ENCODE peak calls at places on chromosomes 16 and 17, in four cellular contexts. Z is AG04449, W is mucosa of descending colon, R is K562. Y is an unnamed sample.

GRCh38 chr17:49572806-49573420 is 2.8 kb upstream of the NXPH3 start:
- DNase-seq in Z (no peak), W (no peak), R (no peak), Y (no peak)

GRCh38 chr17:1030684-1031557 is 34.0 kb downstream of the TIMM22 start:
- DNase-seq in Z (no peak), W (no peak), R (no peak), Y (no peak)

GRCh38 chr16:30964540-30965226 is 7.1 kb downstream of the SETD1A start:
- DNase-seq in Z (no peak), W (no peak), R (no peak), Y (no peak)

GRCh38 chr16:85878875-85879274 is 20.1 kb upstream of the IRF8 start:
- DNase-seq in Z (peak; percentile 38), W (no peak), R (no peak), Y (peak; percentile 4)

GRCh38 chr16:52469775-52470174 is 77.2 kb downstream of the TOX3 start:
- DNase-seq in Z (no peak), W (no peak), R (no peak), Y (peak; percentile 75)

GRCh38 chr17:50787106-50787505 is 19.8 kb upstream of the ANKRD40CL start:
- DNase-seq in Z (no peak), W (no peak), R (no peak), Y (no peak)

GRCh38 chr17:604719-605118 is 109.9 kb downstream of the VPS53 start:
- DNase-seq in Z (no peak), W (no peak), R (no peak), Y (no peak)

GRCh38 chr17:60926466-60927183 is 249.0 kb downstream of the BCAS3 start:
- DNase-seq in Z (no peak), W (no peak), R (no peak), Y (no peak)

GRCh38 chr17:1635675-1636465 is 7.2 kb upstream of the SLC43A2 start:
- DNase-seq in Z (no peak), W (no peak), R (no peak), Y (no peak)

GRCh38 chr16:89733322-89733721 is 12.0 kb downstream of the ZNF276 start:
- DNase-seq in Z (no peak), W (no peak), R (no peak), Y (no peak)

GRCh38 chr16:56877783-56878182 is 12.8 kb downstream of the SLC12A3 start:
- DNase-seq in Z (no peak), W (no peak), R (no peak), Y (no peak)

GRCh38 chr16:27067138-27067537 is 411 bp downstream of the C16orf82 start:
- DNase-seq in Z (no peak), W (no peak), R (no peak), Y (no peak)

GRCh38 chr17:50199651-50200446 is 1.6 kb downstream of the COL1A1 start:
- DNase-seq in Z (no peak), W (peak; percentile 83), R (peak; percentile 94), Y (peak; percentile 85)

GRCh38 chr16:57799619-57800212 is 2.6 kb downstream of the KIFC3 start:
- DNase-seq in Z (no peak), W (no peak), R (no peak), Y (no peak)

GRCh38 chr17:78224226-78225087 is 7.0 kb upstream of the TMEM235 start:
- DNase-seq in Z (no peak), W (no peak), R (no peak), Y (no peak)

GRCh38 chr17:74159226-74159840 is 44.1 kb upstream of the RPL38 start:
- DNase-seq in Z (no peak), W (no peak), R (no peak), Y (no peak)

GRCh38 chr17:17700251-17700969 is 19.2 kb downstream of the RAI1 start:
- DNase-seq in Z (no peak), W (no peak), R (no peak), Y (no peak)

GRCh38 chr17:83192161-83192788 is 112.9 kb downstream of the METRNL start:
- DNase-seq in Z (no peak), W (no peak), R (no peak), Y (no peak)

GRCh38 chr16:76157629-76158028 is 119.6 kb upstream of the CNTNAP4 start:
- DNase-seq in Z (no peak), W (no peak), R (no peak), Y (no peak)

GRCh38 chr16:86945166-86945900 is 367.0 kb downstream of the FOXL1 start:
- DNase-seq in Z (no peak), W (no peak), R (no peak), Y (no peak)

GRCh38 chr17:17523001-17523713 is 27.0 kb upstream of the RASD1 start:
- DNase-seq in Z (no peak), W (no peak), R (no peak), Y (no peak)

DNA sequence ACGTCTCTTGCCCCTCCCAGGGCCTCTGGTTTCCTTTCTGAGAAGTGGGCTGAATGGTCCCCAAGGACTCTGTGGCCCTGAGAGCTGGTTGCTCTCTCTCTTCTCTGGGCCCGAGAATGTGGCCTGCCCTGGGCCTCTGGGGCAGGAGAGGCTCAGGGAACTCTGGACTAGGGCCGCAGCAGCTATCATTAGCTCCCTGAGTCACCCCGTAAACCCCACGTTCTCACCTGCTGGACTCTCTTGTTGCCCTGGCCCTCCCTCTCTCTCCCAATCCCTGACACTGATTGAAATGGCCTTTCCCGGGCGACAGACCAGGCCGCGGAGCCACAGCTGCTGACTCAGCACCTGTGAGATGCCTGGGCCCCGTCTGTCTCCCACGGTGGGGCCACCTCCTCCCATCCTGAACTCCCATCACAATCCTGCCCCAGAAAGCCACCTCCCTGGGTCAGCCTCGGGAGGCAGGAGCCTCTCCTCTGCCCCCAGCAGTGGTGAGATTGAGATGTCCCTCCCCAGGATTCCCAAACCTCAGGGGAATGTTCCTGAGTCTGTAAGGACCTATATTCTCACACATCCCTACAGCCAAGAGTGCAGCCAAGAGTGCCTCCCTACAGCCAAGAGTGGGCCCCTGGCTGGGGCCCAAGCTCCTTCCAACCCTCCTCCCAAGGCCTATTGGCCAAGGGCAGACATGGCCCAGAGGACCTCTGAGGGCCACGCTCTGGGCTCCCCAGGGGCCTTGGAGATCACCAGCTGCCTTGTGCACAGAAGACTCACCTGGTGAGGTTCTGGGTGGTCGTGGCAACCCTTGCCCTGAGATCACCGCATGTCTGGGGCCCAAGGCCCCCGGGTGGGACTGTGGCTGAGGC is 476 bp downstream of the TRPV3 start:
- DNase-seq in Z (no peak), W (no peak), R (no peak), Y (no peak)
- TF ChIP-seq CTCF in Z (no peak), W (no peak), R (no peak), Y (no peak)

DNA sequence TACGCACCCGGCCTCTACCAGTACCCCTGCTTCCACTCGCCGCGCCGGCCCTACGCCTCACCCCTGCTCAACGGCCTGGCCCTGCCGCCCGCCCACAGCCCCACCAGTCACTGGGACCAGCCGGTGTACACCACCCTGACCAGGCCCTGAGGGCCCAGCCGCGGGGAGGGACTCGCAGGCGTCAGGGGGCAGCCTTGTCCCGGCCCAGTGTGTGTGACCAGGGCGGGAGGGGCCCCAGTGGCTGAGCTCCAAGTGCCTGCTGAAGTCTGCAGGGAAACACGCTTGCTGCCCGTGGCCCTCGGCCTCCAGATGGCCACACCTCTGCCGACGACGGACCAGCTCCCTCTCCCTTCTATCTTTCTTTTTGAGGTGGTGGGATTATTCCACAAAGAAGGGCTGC is 3.7 kb downstream of the SOX8 start:
- DNase-seq in Z (no peak), W (no peak), R (no peak), Y (no peak)
- TF ChIP-seq CTCF in Z (no peak), W (no peak), R (peak; percentile 16), Y (no peak)

GRCh38 chr16:1058216-1058615 is 14.3 kb upstream of the SSTR5 start:
- DNase-seq in Z (no peak), W (no peak), R (no peak), Y (no peak)

GRCh38 chr16:1055557-1055924 is 17.0 kb upstream of the SSTR5 start:
- DNase-seq in Z (no peak), W (no peak), R (no peak), Y (no peak)

GRCh38 chr16:1059310-1059709 is 13.2 kb upstream of the SSTR5 start:
- DNase-seq in Z (no peak), W (no peak), R (no peak), Y (no peak)

GRCh38 chr16:1056196-1056595 is 16.4 kb upstream of the SSTR5 start:
- DNase-seq in Z (no peak), W (no peak), R (no peak), Y (no peak)

DNA sequence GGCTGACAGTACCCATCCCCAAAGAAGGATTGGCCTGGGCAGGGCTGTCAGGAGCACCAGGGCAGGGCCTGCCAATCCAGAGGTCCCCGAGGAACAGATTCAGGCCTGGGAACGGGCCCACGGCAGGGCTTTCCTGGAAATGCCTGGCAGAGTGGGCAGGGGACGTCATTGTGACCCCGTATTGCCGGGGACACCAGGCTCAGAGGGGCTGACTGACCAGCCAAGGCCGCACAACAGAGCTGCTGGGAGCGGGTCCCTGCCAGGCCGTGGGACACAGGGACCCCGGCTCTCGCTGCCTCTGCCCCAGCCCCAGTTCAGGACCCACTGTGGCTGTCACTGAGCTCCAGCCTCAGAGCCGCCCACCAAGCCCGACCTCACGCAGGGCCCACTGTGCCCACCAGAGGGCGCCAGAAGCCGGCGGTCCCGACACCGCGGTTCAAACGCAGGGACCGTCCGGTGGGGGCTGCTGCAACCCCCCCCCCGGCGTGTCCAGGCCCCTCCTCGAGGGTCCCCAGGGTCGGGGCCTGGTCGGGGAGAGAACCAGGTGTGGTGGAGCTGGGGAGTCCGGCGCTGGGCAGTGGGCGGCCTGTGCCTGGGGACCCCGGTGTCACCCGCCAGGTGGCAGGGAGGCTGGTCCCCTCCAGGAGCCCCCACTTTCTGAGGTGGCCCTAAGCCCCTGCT is 15.2 kb upstream of the SSTR5 start:
- DNase-seq in Z (no peak), W (peak; percentile 63), R (peak; percentile 68), Y (no peak)
- TF ChIP-seq CTCF in Z (peak; percentile 86), W (peak; percentile 89), R (peak; percentile 81), Y (peak; percentile 73)

DNA sequence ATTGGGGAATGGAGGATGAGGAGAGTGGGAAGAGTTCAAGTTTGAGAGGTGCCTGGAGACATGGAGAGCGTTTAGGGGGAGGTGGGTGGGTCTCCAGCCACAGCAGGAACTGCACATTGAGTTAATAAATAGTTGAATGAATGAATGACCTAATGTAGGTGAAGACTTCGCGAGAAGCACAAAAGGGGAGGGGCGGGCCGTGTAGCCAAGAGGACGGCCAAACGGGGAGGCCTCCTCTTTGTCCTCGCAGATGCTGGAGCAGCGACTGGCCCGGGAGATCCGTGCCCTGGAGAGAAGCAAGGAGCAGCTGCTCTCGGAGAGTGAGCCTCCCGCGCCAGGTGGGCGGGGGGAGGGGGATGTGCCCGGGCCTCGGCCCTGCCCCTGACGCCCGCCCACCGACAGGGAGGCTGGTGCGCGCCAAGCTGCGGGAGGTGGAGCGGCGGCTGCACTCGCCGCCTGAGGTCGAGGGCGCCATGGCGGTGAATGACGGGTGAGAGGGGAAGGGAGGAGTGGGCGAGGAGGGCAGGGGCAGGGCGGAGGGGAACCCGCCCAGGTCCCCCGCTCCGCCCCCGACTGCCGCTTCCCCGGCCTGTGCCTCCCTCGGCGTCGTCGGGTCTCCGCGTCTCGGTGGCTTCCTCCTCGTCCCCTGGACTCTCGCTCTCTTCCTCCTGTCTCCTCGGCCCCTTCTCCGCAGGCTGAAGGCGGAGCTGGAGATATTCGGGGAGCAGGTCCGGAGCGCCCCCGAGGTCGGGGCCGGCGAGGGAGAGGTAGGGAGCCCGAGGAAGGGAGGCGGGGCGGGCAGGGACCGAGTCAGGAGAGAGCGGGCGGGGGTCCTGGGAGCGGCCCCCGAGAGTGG is 12.9 kb downstream of the SYCE1L start:
- DNase-seq in Z (no peak), W (peak; percentile 60), R (peak; percentile 68), Y (no peak)
- TF ChIP-seq CTCF in Z (no peak), W (no peak), R (no peak), Y (no peak)

Y was measured in retinal pigment epithelial cell.